ENCODE peak calls at places on chromosome 17, in four cellular contexts. T is GM12878, Z is HL-60, N is K562. R is an unnamed sample.

GRCh38 chr17:48207776-48208175 is 100.2 kb downstream of the SNX11 start:
- DNase-seq in T (no peak), Z (no peak), N (no peak), R (no peak)

GRCh38 chr17:64385187-64386083 is 5.2 kb downstream of the PECAM1 start:
- DNase-seq in T (peak; percentile 66), Z (peak; percentile 58), N (peak; percentile 68), R (no peak)

GRCh38 chr17:72182256-72182890 is 61.6 kb downstream of the SOX9 start:
- DNase-seq in T (no peak), Z (no peak), N (no peak), R (no peak)

GRCh38 chr17:45385331-45385997 is 47.2 kb downstream of the ARHGAP27 start:
- DNase-seq in T (peak; percentile 56), Z (peak; percentile 68), N (peak; percentile 86), R (peak; percentile 73)

GRCh38 chr17:63120406-63120805 is 154.4 kb downstream of the TANC2 start:
- DNase-seq in T (no peak), Z (no peak), N (no peak), R (no peak)

GRCh38 chr17:61422116-61422799 is 22.6 kb downstream of the TBX2 start:
- DNase-seq in T (no peak), Z (no peak), N (peak; percentile 1), R (no peak)

GRCh38 chr17:41844971-41845370 is 7.3 kb downstream of the KLHL10 start:
- DNase-seq in T (no peak), Z (no peak), N (no peak), R (no peak)

GRCh38 chr17:74742153-74742515 is 5.1 kb downstream of the RAB37 start:
- DNase-seq in T (peak; percentile 69), Z (no peak), N (no peak), R (no peak)

GRCh38 chr17:57534863-57535651 is 210.0 kb downstream of the CCDC182 start:
- DNase-seq in T (no peak), Z (no peak), N (peak; percentile 32), R (no peak)

GRCh38 chr17:40122944-40123810 is 1.4 kb downstream of the MSL1 start:
- DNase-seq in T (no peak), Z (no peak), N (peak; percentile 61), R (peak; percentile 51)

GRCh38 chr17:80327518-80327917 is 66.9 kb downstream of the RNF213 start:
- DNase-seq in T (no peak), Z (peak; percentile 21), N (no peak), R (no peak)

GRCh38 chr17:45431531-45432404 is 902 bp downstream of the ARHGAP27 start:
- DNase-seq in T (no peak), Z (no peak), N (peak; percentile 94), R (peak; percentile 95)

GRCh38 chr17:73067075-73067474 is 25.4 kb downstream of the SLC39A11 start:
- DNase-seq in T (no peak), Z (no peak), N (no peak), R (no peak)

GRCh38 chr17:56949595-56949994 is 11.3 kb downstream of the COIL start:
- DNase-seq in T (no peak), Z (no peak), N (no peak), R (no peak)

GRCh38 chr17:55448681-55449080 is 27.0 kb upstream of the MMD start:
- DNase-seq in T (no peak), Z (no peak), N (no peak), R (no peak)

GRCh38 chr17:11493947-11494346 is 104.3 kb upstream of the DNAH9 start:
- DNase-seq in T (no peak), Z (no peak), N (no peak), R (no peak)

GRCh38 chr17:28173801-28174200 is 131.3 kb downstream of the NLK start:
- DNase-seq in T (no peak), Z (no peak), N (no peak), R (no peak)

GRCh38 chr17:40363480-40363838 is 1.1 kb downstream of the GJD3 start:
- DNase-seq in T (no peak), Z (peak; percentile 56), N (no peak), R (no peak)

GRCh38 chr17:179721-180379 is 1.6 kb downstream of the DOC2B start:
- DNase-seq in T (no peak), Z (no peak), N (no peak), R (no peak)

GRCh38 chr17:76929572-76929971 is 61.4 kb downstream of the MGAT5B start:
- DNase-seq in T (no peak), Z (no peak), N (no peak), R (no peak)

GRCh38 chr17:61306003-61306402 is 93.6 kb upstream of the TBX2 start:
- DNase-seq in T (no peak), Z (no peak), N (no peak), R (no peak)

GRCh38 chr17:76378548-76379274 is 5.7 kb upstream of the SPHK1 start:
- DNase-seq in T (no peak), Z (no peak), N (no peak), R (no peak)

GRCh38 chr17:40315678-40316570 is 6.9 kb downstream of the RARA start:
- DNase-seq in T (no peak), Z (no peak), N (no peak), R (no peak)

GRCh38 chr17:48593126-48593829 is at the start of gene HOXB5:
- DNase-seq in T (no peak), Z (no peak), N (no peak), R (no peak)

GRCh38 chr17:49198206-49198605 is 12.2 kb downstream of the GNGT2 start:
- DNase-seq in T (no peak), Z (no peak), N (no peak), R (no peak)

GRCh38 chr17:71757156-71757555 is 363.7 kb upstream of the SOX9 start:
- DNase-seq in T (no peak), Z (no peak), N (no peak), R (no peak)

GRCh38 chr17:71764507-71764906 is 356.3 kb upstream of the SOX9 start:
- DNase-seq in T (no peak), Z (no peak), N (no peak), R (no peak)

DNA sequence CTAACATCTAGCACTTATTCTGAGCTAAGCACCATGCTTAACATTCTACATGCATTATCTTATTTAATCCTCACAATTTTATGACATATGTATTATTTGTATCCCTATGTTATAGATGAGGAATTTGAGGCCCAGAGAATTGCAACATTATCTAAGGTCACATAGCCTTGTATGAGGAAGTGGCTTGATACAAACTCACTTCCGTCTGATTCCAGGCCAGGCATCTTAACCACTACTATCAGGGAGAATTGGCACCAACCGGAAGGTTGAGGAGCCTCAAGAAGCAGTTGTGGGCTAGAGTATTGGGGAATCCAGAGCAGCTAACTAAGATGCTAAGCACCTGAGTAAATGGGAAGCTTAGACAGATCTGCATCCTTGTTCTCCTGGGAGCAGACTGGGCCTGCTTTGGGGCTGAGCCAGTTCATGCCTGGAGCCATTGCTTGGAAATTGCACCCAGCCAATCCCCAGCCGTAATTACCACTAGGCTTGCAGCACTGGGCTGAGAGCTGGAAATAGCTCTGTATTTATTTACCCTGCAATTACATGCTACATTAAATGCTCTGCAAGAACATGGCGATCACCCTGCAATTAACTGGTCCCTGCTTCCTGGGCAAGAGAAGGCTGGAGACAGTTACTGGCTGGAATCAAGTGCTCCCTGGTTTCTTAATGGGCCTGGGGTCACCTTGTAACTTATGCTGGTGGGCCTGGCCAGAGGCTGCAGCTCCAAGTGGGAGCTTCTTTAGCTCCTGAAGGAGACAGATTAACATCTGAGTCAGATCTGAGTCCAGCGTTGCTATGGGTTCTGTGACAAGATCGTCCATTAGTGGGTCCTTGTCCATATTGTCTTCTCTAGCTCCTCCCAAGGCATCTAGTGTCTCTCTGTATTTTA is 273.1 kb upstream of the CCL2 start:
- DNase-seq in T (no peak), Z (peak; percentile 23), N (no peak), R (no peak)
- TF ChIP-seq SPI1 in T (no peak), Z (peak; percentile 89), N (peak; percentile 79), R (no peak)

GRCh38 chr17:81685108-81685507 is 1.3 kb downstream of the HGS start:
- DNase-seq in T (no peak), Z (no peak), N (no peak), R (no peak)
- TF ChIP-seq SPI1 in T (no peak), Z (no peak), N (no peak), R (no peak)

GRCh38 chr17:1521067-1521466 is 4.7 kb upstream of the INPP5K start:
- DNase-seq in T (no peak), Z (no peak), N (no peak), R (no peak)
- TF ChIP-seq SPI1 in T (no peak), Z (no peak), N (no peak), R (no peak)

DNA sequence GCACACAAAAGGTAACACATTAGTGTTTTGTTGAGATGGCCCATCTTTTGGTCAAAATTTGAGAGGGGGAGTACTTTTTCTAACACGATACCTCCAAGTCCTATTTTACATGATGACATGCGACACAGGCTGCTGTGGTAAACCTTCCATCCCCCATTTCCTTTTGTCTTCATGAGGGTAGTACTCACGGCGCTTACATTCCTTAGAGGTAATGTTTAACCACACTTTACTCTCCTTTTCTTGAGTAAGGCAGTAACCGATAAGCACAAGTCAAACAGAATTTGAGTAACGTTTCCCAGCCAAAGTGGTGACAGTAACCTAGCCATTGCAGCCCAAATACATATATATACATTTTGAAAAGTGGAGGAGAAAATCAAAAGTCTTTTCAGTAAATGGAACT is 35.8 kb upstream of the PITPNM3 start:
- DNase-seq in T (no peak), Z (no peak), N (no peak), R (no peak)
- TF ChIP-seq SPI1 in T (no peak), Z (no peak), N (no peak), R (no peak)

DNA sequence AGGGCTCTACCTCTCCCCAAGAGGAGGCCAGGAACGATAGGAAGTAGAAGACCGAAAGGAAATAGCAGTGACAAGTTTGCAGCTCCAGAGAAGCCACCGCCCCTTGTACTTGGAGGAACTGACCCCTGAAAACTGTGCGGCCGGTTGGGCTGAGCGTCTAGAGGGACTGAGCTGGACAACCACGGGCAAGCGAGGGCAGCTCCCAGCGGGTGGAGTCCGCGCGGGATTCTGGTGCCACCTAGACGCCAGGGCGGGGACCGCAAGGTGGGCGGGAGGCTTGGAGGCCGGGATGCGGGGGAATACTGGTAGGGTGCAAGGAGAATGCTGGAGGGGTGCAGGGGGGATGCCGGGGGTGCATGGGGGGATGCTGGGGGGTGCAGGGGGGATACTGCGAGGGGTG is 1.3 kb upstream of the SLC6A4 start:
- DNase-seq in T (no peak), Z (no peak), N (no peak), R (no peak)
- TF ChIP-seq SPI1 in T (no peak), Z (no peak), N (no peak), R (no peak)

GRCh38 chr17:6101706-6102105 is 31.5 kb downstream of the WSCD1 start:
- DNase-seq in T (no peak), Z (no peak), N (no peak), R (no peak)
- TF ChIP-seq SPI1 in T (no peak), Z (no peak), N (no peak), R (no peak)

GRCh38 chr17:36534117-36534880 is at the start of gene MYO19:
- DNase-seq in T (peak; percentile 24), Z (peak; percentile 68), N (peak; percentile 79), R (peak; percentile 54)
- TF ChIP-seq SPI1 in T (no peak), Z (no peak), N (no peak), R (no peak)